ENCODE peak calls at places on chromosomes 11 and 22, in six cellular contexts. H is HepG2, C is K562, S is HCT116, Z is H1, I is GM12878. X is an unnamed sample. For H3K4me1, the result is how much of the 10 kb centered on the place peaks cover.

GRCh38 chr11:62179995-62180394 is 10.0 kb upstream of the SCGB1D1 start:
- DNase-seq in H (no peak), C (no peak), S (no peak), Z (no peak), I (no peak), X (no peak)

GRCh38 chr11:84247931-84248330 is 961.8 kb upstream of the CCDC90B start:
- DNase-seq in H (no peak), C (no peak), S (no peak), Z (no peak), I (no peak), X (no peak)

GRCh38 chr11:117972589-117973445 is 13.4 kb upstream of the IL10RA start:
- DNase-seq in H (no peak), C (no peak), S (no peak), Z (no peak), I (no peak), X (no peak)

GRCh38 chr11:83663446-83663845 is 377.3 kb upstream of the CCDC90B start:
- DNase-seq in H (no peak), C (no peak), S (no peak), Z (no peak), I (no peak), X (no peak)

GRCh38 chr11:20668844-20669832 is at the start of gene NELL1:
- DNase-seq in H (no peak), C (no peak), S (no peak), Z (peak), I (no peak), X (no peak)

GRCh38 chr11:32034149-32034548 is 56.7 kb upstream of the RCN1 start:
- DNase-seq in H (no peak), C (no peak), S (no peak), Z (no peak), I (no peak), X (no peak)

GRCh38 chr11:28618426-28618825 is 510.2 kb downstream of the METTL15 start:
- DNase-seq in H (no peak), C (no peak), S (no peak), Z (no peak), I (no peak), X (no peak)

GRCh38 chr11:22456993-22457748 is 119.0 kb downstream of the SLC17A6 start:
- DNase-seq in H (no peak), C (no peak), S (no peak), Z (no peak), I (no peak), X (no peak)

GRCh38 chr22:31496735-31497146 is 405 bp downstream of the SFI1 start:
- DNase-seq in H (no peak), C (peak), S (no peak), Z (no peak), I (no peak), X (no peak)

GRCh38 chr22:19287076-19287724 is 4.3 kb downstream of the CLTCL1 start:
- DNase-seq in H (no peak), C (no peak), S (no peak), Z (no peak), I (no peak), X (no peak)

GRCh38 chr11:131884461-131885073 is 514.2 kb downstream of the NTM start:
- DNase-seq in H (no peak), C (no peak), S (no peak), Z (no peak), I (no peak), X (no peak)

GRCh38 chr11:30859709-30860108 is 273.6 kb upstream of the MPPED2 start:
- DNase-seq in H (no peak), C (no peak), S (no peak), Z (no peak), I (no peak), X (no peak)

GRCh38 chr22:24247564-24248344 is 2.9 kb upstream of the GGT5 start:
- DNase-seq in H (peak), C (peak), S (peak), Z (peak), I (no peak), X (peak)

GRCh38 chr11:113947989-113948388 is 26.9 kb upstream of the HTR3A start:
- DNase-seq in H (no peak), C (no peak), S (no peak), Z (no peak), I (no peak), X (no peak)

GRCh38 chr11:27847496-27847895 is 147.2 kb upstream of the BDNF start:
- DNase-seq in H (no peak), C (no peak), S (no peak), Z (no peak), I (no peak), X (no peak)

GRCh38 chr22:39748877-39749276 is 144.7 kb downstream of the ENTHD1 start:
- DNase-seq in H (no peak), C (no peak), S (no peak), Z (no peak), I (no peak), X (no peak)

GRCh38 chr11:105670811-105671210 is 60.9 kb downstream of the GRIA4 start:
- DNase-seq in H (no peak), C (no peak), S (peak), Z (no peak), I (no peak), X (no peak)

GRCh38 chr22:22703715-22704114 is 59.3 kb downstream of the GGTLC2 start:
- DNase-seq in H (no peak), C (no peak), S (no peak), Z (no peak), I (no peak), X (no peak)

GRCh38 chr22:39363751-39364484 is 14.1 kb downstream of the SYNGR1 start:
- DNase-seq in H (no peak), C (peak), S (no peak), Z (no peak), I (no peak), X (no peak)

GRCh38 chr11:62251698-62252097 is 9.7 kb downstream of the SCGB1D2 start:
- DNase-seq in H (no peak), C (no peak), S (no peak), Z (no peak), I (no peak), X (no peak)

GRCh38 chr11:3014314-3014938 is 22.3 kb upstream of the NAP1L4 start:
- DNase-seq in H (no peak), C (no peak), S (no peak), Z (no peak), I (no peak), X (no peak)

GRCh38 chr11:6200975-6201374 is 2.0 kb downstream of the OR52W1 start:
- DNase-seq in H (no peak), C (no peak), S (no peak), Z (no peak), I (no peak), X (no peak)

GRCh38 chr11:68383976-68384501 is 71.6 kb downstream of the LRP5 start:
- DNase-seq in H (peak), C (peak), S (peak), Z (peak), I (no peak), X (peak)

GRCh38 chr11:44577231-44577834 is 11.9 kb downstream of the CD82 start:
- DNase-seq in H (no peak), C (no peak), S (no peak), Z (no peak), I (no peak), X (no peak)

GRCh38 chr11:129055196-129055595 is 112.5 kb upstream of the TP53AIP1 start:
- DNase-seq in H (no peak), C (no peak), S (no peak), Z (no peak), I (no peak), X (no peak)

GRCh38 chr11:66277475-66278391 is at the start of gene CNIH2:
- DNase-seq in H (no peak), C (peak), S (no peak), Z (peak), I (no peak), X (no peak)

GRCh38 chr22:31192513-31192912 is 19.6 kb upstream of the LIMK2 start:
- DNase-seq in H (no peak), C (no peak), S (no peak), Z (no peak), I (no peak), X (no peak)

GRCh38 chr11:116813781-116814471 is 9.2 kb downstream of the APOA4 start:
- DNase-seq in H (peak), C (no peak), S (no peak), Z (no peak), I (no peak), X (no peak)

GRCh38 chr22:27715078-27715477 is 86.5 kb downstream of the MN1 start:
- DNase-seq in H (no peak), C (no peak), S (no peak), Z (no peak), I (no peak), X (no peak)

GRCh38 chr11:65615950-65616574 is 486 bp downstream of the PCNX3 start:
- DNase-seq in H (peak), C (peak), S (no peak), Z (no peak), I (no peak), X (no peak)

GRCh38 chr22:46638601-46639431 is 18.6 kb downstream of the GRAMD4 start:
- DNase-seq in H (peak), C (no peak), S (no peak), Z (no peak), I (no peak), X (no peak)
- TF ChIP-seq ZNF274 in H (no peak), C (no peak), S (no peak), Z (no peak), I (no peak), X (no peak)

DNA sequence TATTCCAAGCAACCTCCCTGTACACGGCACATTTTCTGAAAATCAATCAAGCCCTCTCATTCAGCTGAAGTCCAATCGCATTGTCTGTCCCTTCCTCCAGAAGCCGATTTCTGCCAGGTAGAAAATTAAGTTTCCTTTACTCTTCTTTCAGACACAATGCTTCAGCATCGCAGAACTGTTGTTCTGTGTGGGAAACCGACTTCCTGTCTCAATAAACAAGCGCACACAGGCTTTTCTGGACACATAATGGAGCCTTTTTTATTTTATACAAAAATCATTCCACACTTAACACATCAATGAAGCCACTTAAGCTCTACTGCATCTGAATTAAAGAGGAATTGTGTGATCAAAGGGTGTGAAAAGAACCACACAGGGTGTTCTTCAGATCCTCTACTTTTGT is 75.5 kb downstream of the BLID start:
- DNase-seq in H (no peak), C (no peak), S (no peak), Z (no peak), I (no peak), X (peak)
- H3K4me1 ChIP-seq in H (under half), C (under half), S (under half), Z (under half), I (under half), X (under half)

GRCh38 chr11:64039012-64039665 is 3.4 kb downstream of the FLRT1 start:
- DNase-seq in H (no peak), C (no peak), S (no peak), Z (no peak), I (no peak), X (no peak)

GRCh38 chr11:64041846-64042245 is 6.1 kb downstream of the FLRT1 start:
- DNase-seq in H (no peak), C (no peak), S (no peak), Z (no peak), I (no peak), X (no peak)

GRCh38 chr11:64038500-64038899 is 2.8 kb downstream of the FLRT1 start:
- DNase-seq in H (no peak), C (no peak), S (no peak), Z (no peak), I (no peak), X (no peak)

GRCh38 chr11:64042301-64042700 is 6.6 kb downstream of the FLRT1 start:
- DNase-seq in H (peak), C (no peak), S (no peak), Z (no peak), I (no peak), X (no peak)

GRCh38 chr11:64040684-64041267 is 5.0 kb downstream of the FLRT1 start:
- DNase-seq in H (peak), C (peak), S (no peak), Z (peak), I (no peak), X (no peak)
- TF ChIP-seq ZNF274 in H (no peak), C (no peak), S (no peak), Z (no peak), I (no peak), X (no peak)

GRCh38 chr11:76792505-76793264 is 9.5 kb downstream of the TSKU start:
- DNase-seq in H (no peak), C (no peak), S (no peak), Z (no peak), I (no peak), X (no peak)
- H3K4me1 ChIP-seq in H (half or more), C (under half), S (under half), Z (under half), I (under half), X (under half)

GRCh38 chr11:898540-899190 is 11.9 kb downstream of the CHID1 start:
- DNase-seq in H (peak), C (peak), S (no peak), Z (no peak), I (no peak), X (no peak)
- TF ChIP-seq ZNF274 in H (no peak), C (no peak), S (no peak), Z (no peak), I (no peak), X (no peak)

GRCh38 chr22:46290121-46290842 is 6.4 kb upstream of the GTSE1 start:
- DNase-seq in H (no peak), C (no peak), S (no peak), Z (no peak), I (no peak), X (no peak)
- H3K4me1 ChIP-seq in H (under half), C (under half), S (under half), Z (under half), I (under half), X (under half)